ENCODE peak calls at places on chromosomes 6 and 20, in six cellular contexts. C, E, T, G, L and Y are unnamed samples.

GRCh38 chr20:62618622-62619529 is 23.4 kb upstream of the SLCO4A1 start:
- DNase-seq in C (peak), E (no peak), T (no peak), G (no peak), L (no peak), Y (no peak)

GRCh38 chr6:14542670-14543366 is 425.2 kb downstream of the CD83 start:
- DNase-seq in C (no peak), E (no peak), T (peak), G (peak), L (peak), Y (peak)

GRCh38 chr20:24958506-24959385 is 9.7 kb downstream of the CST7 start:
- DNase-seq in C (no peak), E (no peak), T (no peak), G (no peak), L (no peak), Y (no peak)

GRCh38 chr20:37388831-37389230 is 42.9 kb downstream of the SRC start:
- DNase-seq in C (no peak), E (no peak), T (no peak), G (no peak), L (no peak), Y (no peak)

GRCh38 chr6:84329077-84329476 is 101.6 kb upstream of the CEP162 start:
- DNase-seq in C (no peak), E (no peak), T (no peak), G (no peak), L (no peak), Y (no peak)

GRCh38 chr6:161226005-161226964 is 47.6 kb downstream of the AGPAT4 start:
- DNase-seq in C (peak), E (no peak), T (no peak), G (no peak), L (no peak), Y (no peak)

GRCh38 chr6:17107768-17108325 is 6.0 kb downstream of the STMND1 start:
- DNase-seq in C (no peak), E (no peak), T (no peak), G (no peak), L (no peak), Y (peak)

GRCh38 chr20:25533920-25534700 is 51.2 kb downstream of the NINL start:
- DNase-seq in C (no peak), E (no peak), T (no peak), G (no peak), L (no peak), Y (no peak)

GRCh38 chr20:39109933-39110818 is 148.0 kb downstream of the DHX35 start:
- DNase-seq in C (no peak), E (no peak), T (no peak), G (no peak), L (no peak), Y (no peak)

GRCh38 chr6:10101551-10102252 is 313.2 kb downstream of the TFAP2A start:
- DNase-seq in C (no peak), E (no peak), T (no peak), G (no peak), L (no peak), Y (no peak)

GRCh38 chr6:130775421-130776012 is 51.7 kb upstream of the SMLR1 start:
- DNase-seq in C (no peak), E (no peak), T (no peak), G (no peak), L (peak), Y (no peak)

GRCh38 chr6:136656121-136656520 is 105.9 kb upstream of the MAP7 start:
- DNase-seq in C (no peak), E (no peak), T (no peak), G (no peak), L (no peak), Y (no peak)

GRCh38 chr6:113011803-113012202 is 664.7 kb downstream of the RFPL4B start:
- DNase-seq in C (no peak), E (no peak), T (no peak), G (no peak), L (peak), Y (peak)

GRCh38 chr6:52509281-52510212 is 67.3 kb downstream of the TRAM2 start:
- DNase-seq in C (no peak), E (no peak), T (no peak), G (no peak), L (peak), Y (peak)

GRCh38 chr20:8036771-8037170 is 17.2 kb upstream of the TMX4 start:
- DNase-seq in C (no peak), E (no peak), T (no peak), G (no peak), L (no peak), Y (no peak)

GRCh38 chr6:40336986-40337780 is 250.0 kb downstream of the LRFN2 start:
- DNase-seq in C (no peak), E (no peak), T (no peak), G (no peak), L (no peak), Y (no peak)

GRCh38 chr20:34579936-34580587 is 21.5 kb downstream of the MAP1LC3A start:
- DNase-seq in C (no peak), E (no peak), T (no peak), G (no peak), L (no peak), Y (peak)

GRCh38 chr6:123529843-123530242 is 106.9 kb downstream of the TRDN start:
- DNase-seq in C (no peak), E (no peak), T (no peak), G (no peak), L (peak), Y (no peak)

GRCh38 chr20:10131612-10132345 is 86.9 kb upstream of the SNAP25 start:
- DNase-seq in C (no peak), E (no peak), T (peak), G (no peak), L (peak), Y (no peak)

GRCh38 chr6:130611366-130611765 is 215.8 kb upstream of the SMLR1 start:
- DNase-seq in C (no peak), E (no peak), T (no peak), G (no peak), L (no peak), Y (no peak)

GRCh38 chr6:125924169-125924568 is 32.4 kb upstream of the HINT3 start:
- DNase-seq in C (no peak), E (no peak), T (no peak), G (no peak), L (peak), Y (no peak)

GRCh38 chr20:15081301-15081700 is 743.9 kb upstream of the FLRT3 start:
- DNase-seq in C (no peak), E (no peak), T (no peak), G (no peak), L (no peak), Y (no peak)

GRCh38 chr6:141677598-141678211 is 455.0 kb upstream of the GJE1 start:
- DNase-seq in C (no peak), E (no peak), T (no peak), G (no peak), L (peak), Y (peak)

GRCh38 chr20:61118429-61119224 is 133.4 kb upstream of the CDH4 start:
- DNase-seq in C (no peak), E (no peak), T (peak), G (no peak), L (peak), Y (peak)

GRCh38 chr6:78629154-78629721 is 238.1 kb upstream of the IRAK1BP1 start:
- DNase-seq in C (no peak), E (no peak), T (no peak), G (no peak), L (peak), Y (peak)

GRCh38 chr6:40356242-40356910 is 230.8 kb downstream of the LRFN2 start:
- DNase-seq in C (no peak), E (no peak), T (no peak), G (no peak), L (no peak), Y (peak)

GRCh38 chr6:143376861-143377260 is 73.6 kb downstream of the ADAT2 start:
- DNase-seq in C (no peak), E (no peak), T (no peak), G (no peak), L (no peak), Y (no peak)

GRCh38 chr20:18466574-18466893 is 296 bp downstream of the DZANK1 start:
- DNase-seq in C (no peak), E (no peak), T (no peak), G (no peak), L (no peak), Y (peak)

GRCh38 chr20:20215976-20216727 is 151.8 kb upstream of the INSM1 start:
- DNase-seq in C (no peak), E (peak), T (no peak), G (no peak), L (no peak), Y (no peak)

GRCh38 chr6:157265186-157265585 is 58.1 kb downstream of the TMEM242 start:
- DNase-seq in C (no peak), E (no peak), T (no peak), G (no peak), L (no peak), Y (no peak)

GRCh38 chr6:111503660-111504059 is 20.6 kb upstream of the REV3L start:
- DNase-seq in C (no peak), E (peak), T (no peak), G (no peak), L (no peak), Y (no peak)

GRCh38 chr20:49636447-49636846 is 68.5 kb upstream of the PTGIS start:
- DNase-seq in C (no peak), E (no peak), T (no peak), G (no peak), L (no peak), Y (no peak)